ENCODE peak calls at places on chromosomes 1 and 21, in five cellular contexts. N is Panc1, E is suprapubic skin, R is AG09309, L is RWPE1. A is an unnamed sample.

GRCh38 chr1:87130437-87130836 is 198.2 kb upstream of the LMO4 start:
- DNase-seq in E (no peak), N (no peak), L (no peak), R (no peak), A (no peak)

GRCh38 chr1:94017155-94017829 is 103.7 kb downstream of the ABCA4 start:
- DNase-seq in R (no peak), E (no peak), N (no peak), L (no peak), A (no peak)

GRCh38 chr1:118360817-118361216 is 175.8 kb upstream of the SPAG17 start:
- DNase-seq in L (no peak), E (no peak), R (peak; percentile 54), N (no peak), A (no peak)

GRCh38 chr1:94961582-94961981 is 34.7 kb upstream of the CNN3 start:
- DNase-seq in R (no peak), E (no peak), N (no peak), L (no peak), A (no peak)

GRCh38 chr1:161440312-161440894 is 64.9 kb upstream of the FCGR2A start:
- DNase-seq in N (no peak), R (no peak), L (peak; percentile 69), E (no peak), A (no peak)

GRCh38 chr1:64337476-64337875 is 132.5 kb upstream of the CACHD1 start:
- DNase-seq in L (no peak), R (no peak), N (no peak), E (no peak), A (no peak)

GRCh38 chr21:35981514-35982070 is 78.7 kb downstream of the SETD4 start:
- DNase-seq in E (no peak), L (no peak), N (no peak), R (no peak), A (no peak)

GRCh38 chr1:9651565-9652378 is at the start of gene PIK3CD:
- DNase-seq in R (no peak), E (no peak), N (no peak), L (peak; percentile 34), A (no peak)

GRCh38 chr1:223558512-223558911 is 107.0 kb downstream of the CAPN8 start:
- DNase-seq in L (no peak), E (no peak), N (no peak), R (no peak), A (no peak)

GRCh38 chr1:4407851-4408250 is 246.6 kb upstream of the AJAP1 start:
- DNase-seq in R (no peak), E (no peak), L (no peak), N (no peak), A (no peak)

GRCh38 chr1:4411862-4412261 is 242.5 kb upstream of the AJAP1 start:
- DNase-seq in E (peak; percentile 23), L (no peak), R (no peak), N (no peak), A (no peak)

GRCh38 chr1:4408380-4408779 is 246.0 kb upstream of the AJAP1 start:
- DNase-seq in R (no peak), N (no peak), L (no peak), E (no peak), A (no peak)
- TF ChIP-seq CTCF in R (no peak), N (no peak), L (no peak), E (no peak), A (no peak)

GRCh38 chr1:1155258-1155657 is 18.4 kb upstream of the TTLL10 start:
- DNase-seq in N (no peak), E (no peak), R (no peak), L (no peak), A (no peak)
- TF ChIP-seq CTCF in N (no peak), E (no peak), R (no peak), L (no peak), A (no peak)

DNA sequence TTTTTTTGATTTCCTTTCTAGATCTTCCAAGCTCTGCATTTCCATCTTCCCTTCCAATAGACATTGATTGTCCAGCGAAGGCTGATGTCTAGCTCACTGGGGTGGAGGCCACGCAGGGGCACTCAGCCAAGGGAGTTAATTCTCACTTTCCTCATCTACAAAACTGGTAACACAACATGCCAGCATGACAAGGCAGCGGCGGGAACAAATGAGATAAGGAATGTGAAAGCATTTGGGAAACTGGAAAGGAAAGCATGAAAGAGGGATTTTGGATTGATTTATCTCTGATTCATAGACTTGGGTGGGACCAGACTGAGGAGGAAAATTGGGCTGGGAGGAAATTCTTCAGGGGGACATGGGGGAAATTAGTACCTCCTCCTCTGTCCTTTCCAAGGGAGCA is 89.5 kb downstream of the PLXNA2 start:
- DNase-seq in R (no peak), E (no peak), L (no peak), N (no peak), A (no peak)
- TF ChIP-seq CTCF in R (no peak), E (no peak), L (no peak), N (no peak), A (no peak)

DNA sequence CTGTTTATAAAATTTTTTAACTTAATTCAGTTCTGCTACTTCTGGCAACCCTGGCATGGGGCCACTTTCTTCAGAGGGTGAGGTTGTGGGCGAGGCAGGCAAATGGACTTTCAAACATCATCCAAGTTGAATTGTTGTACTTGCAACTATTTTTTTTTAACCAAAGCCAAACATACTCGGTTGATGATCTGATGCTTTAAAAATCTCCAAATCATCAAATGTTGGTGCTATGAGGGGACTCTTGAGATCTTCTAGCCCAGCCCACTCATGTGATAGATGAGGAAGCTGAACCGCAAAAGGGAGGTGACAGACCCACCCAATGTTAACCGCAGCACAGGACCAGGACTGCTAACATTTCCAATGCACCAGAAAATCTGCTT is 6.7 kb downstream of the SLC1A7 start:
- DNase-seq in E (peak; percentile 77), N (no peak), L (no peak), R (no peak), A (no peak)
- TF ChIP-seq CTCF in E (no peak), N (no peak), L (no peak), R (no peak), A (no peak)

GRCh38 chr1:229097356-229097755 is 173.6 kb upstream of the RAB4A start:
- DNase-seq in E (no peak), N (no peak), L (no peak), R (no peak), A (no peak)

GRCh38 chr1:229101011-229101410 is 169.9 kb upstream of the RAB4A start:
- DNase-seq in E (no peak), L (no peak), R (no peak), N (no peak), A (no peak)

GRCh38 chr1:229101475-229101874 is 169.4 kb upstream of the RAB4A start:
- DNase-seq in L (no peak), R (no peak), E (no peak), N (no peak), A (no peak)

GRCh38 chr1:229098361-229098760 is 172.6 kb upstream of the RAB4A start:
- DNase-seq in L (no peak), N (no peak), R (no peak), E (no peak), A (no peak)

GRCh38 chr1:229098903-229099578 is 171.9 kb upstream of the RAB4A start:
- DNase-seq in R (no peak), L (no peak), E (no peak), N (no peak), A (no peak)
- TF ChIP-seq CTCF in R (no peak), L (no peak), E (no peak), N (no peak), A (no peak)

GRCh38 chr1:26114165-26114927 is 2.7 kb downstream of the PDIK1L start:
- DNase-seq in E (no peak), L (no peak), R (no peak), N (no peak), A (no peak)

GRCh38 chr1:26109229-26110164 is 2.1 kb upstream of the PDIK1L start:
- DNase-seq in E (no peak), R (no peak), N (no peak), L (no peak), A (no peak)

GRCh38 chr1:26112407-26112775 is 767 bp downstream of the PDIK1L start:
- DNase-seq in R (no peak), L (no peak), N (no peak), E (no peak), A (no peak)

GRCh38 chr1:26110731-26111529 is 694 bp upstream of the PDIK1L start:
- DNase-seq in L (peak; percentile 80), N (no peak), R (no peak), E (peak; percentile 86), A (no peak)

DNA sequence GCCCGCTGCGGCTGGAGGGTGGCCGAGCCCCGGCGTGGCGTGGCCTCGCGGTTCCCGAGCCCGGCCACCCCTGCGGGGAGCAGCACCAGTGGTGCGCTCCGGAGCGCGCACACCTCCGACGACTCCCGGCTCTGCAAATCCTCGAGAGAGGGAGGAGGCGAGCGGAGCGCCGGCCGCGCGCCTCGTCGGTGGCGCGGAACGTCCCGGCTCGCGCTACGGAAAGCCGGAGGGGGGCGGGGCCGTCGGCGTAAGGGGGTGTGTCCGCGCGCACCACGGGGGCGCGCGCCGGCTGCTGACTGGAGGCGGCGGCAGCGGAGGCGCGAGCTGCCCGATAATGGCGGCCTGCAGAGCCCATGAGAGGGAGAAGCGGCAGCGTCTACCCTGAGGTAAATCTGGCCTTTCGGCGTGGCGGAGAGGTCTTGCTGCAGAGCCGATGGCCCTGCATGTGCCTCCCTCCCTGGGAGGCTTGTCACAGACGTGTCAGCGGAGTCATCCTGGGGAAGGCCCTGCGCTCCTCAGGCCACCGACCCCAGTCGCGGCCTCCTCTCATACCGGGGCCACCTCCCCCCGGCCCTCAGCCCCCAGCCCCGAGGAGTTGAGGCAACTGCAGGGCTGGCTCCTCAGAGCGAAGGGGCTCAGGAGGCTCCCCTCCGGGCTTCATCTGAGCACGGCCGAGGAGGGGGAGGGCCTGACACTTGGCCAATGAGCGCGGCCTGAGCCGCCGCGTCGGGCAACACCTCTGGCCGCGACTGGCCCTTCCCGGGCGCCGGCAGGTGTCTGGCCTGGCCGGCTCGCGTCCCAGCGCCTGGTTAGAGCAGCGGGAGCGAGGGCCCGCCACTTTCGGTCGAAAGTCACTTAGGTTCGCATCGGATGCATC is at the start of gene PDIK1L:
- DNase-seq in E (peak; percentile 95), L (peak; percentile 91), R (peak; percentile 85), N (peak; percentile 68), A (peak; percentile 94)
- TF ChIP-seq CTCF in E (no peak), L (no peak), R (no peak), N (no peak), A (no peak)

DNA sequence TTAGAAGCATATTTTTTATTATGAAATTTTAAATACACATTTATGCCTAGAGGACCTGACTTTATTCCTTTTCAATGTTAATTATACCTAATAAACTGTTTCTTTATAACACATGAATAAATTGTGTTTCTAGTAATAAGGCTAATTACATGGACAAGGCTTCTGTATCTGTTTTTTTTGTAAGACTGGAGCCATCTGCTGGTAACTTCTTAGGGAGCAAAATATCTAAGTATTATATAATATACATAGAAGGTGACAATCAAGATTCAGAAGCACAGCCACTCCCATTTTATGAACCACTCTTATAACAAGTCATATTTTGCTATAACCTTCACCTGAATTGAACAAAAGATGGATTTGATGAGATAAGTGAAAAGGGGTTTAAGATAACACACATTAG is 84.2 kb downstream of the LBR start:
- DNase-seq in R (no peak), N (no peak), E (no peak), L (peak; percentile 32), A (no peak)
- TF ChIP-seq CTCF in R (peak; percentile 18), N (peak; percentile 58), E (no peak), L (peak; percentile 61), A (peak; percentile 63)

GRCh38 chr1:226408285-226409184 is 642 bp upstream of the PARP1 start:
- DNase-seq in N (no peak), L (no peak), R (no peak), E (no peak), A (no peak)
- TF ChIP-seq CTCF in N (peak; percentile 33), L (peak; percentile 53), R (no peak), E (no peak), A (peak; percentile 30)

A was measured in chondrocyte.